ENCODE peak calls at places on chromosomes 13 and 19, in seven cellular contexts. H is fibroblast of lung; I is activated T-helper 1 cell treated with anti-CD3 and anti-CD28 coated beads, Interleukin-2, amount 50 U/mL, for 16 hours; V is GOT3; G is astrocyte of the spinal cord; Q is activated effector memory CD4-positive, alpha-beta T cell treated with Interleukin-2 at 50 U/mL for 16 hours; S is glomerular endothelial cell. N is an unnamed sample.

GRCh38 chr13:71278512-71278911 is 588.5 kb downstream of the DACH1 start:
- DNase-seq in H (no peak), I (no peak), V (no peak), G (no peak), Q (no peak), S (no peak), N (no peak)

GRCh38 chr13:81872581-81872980 is 1531.7 kb upstream of the SPRY2 start:
- DNase-seq in H (no peak), I (no peak), V (no peak), G (peak), Q (no peak), S (no peak), N (no peak)

GRCh38 chr13:90984737-90985136 is 362.8 kb upstream of the MIR17HG start:
- DNase-seq in H (no peak), I (no peak), V (no peak), G (no peak), Q (no peak), S (no peak), N (no peak)

GRCh38 chr13:36344886-36345437 is 1.2 kb downstream of the SPART start:
- DNase-seq in H (peak), I (no peak), V (no peak), G (no peak), Q (no peak), S (no peak), N (no peak)

GRCh38 chr19:23470873-23471555 is 75.7 kb upstream of the ZNF91 start:
- DNase-seq in H (no peak), I (no peak), V (no peak), G (no peak), Q (no peak), S (no peak), N (no peak)

GRCh38 chr13:44783987-44784734 is 205.1 kb downstream of the NUFIP1 start:
- DNase-seq in H (no peak), I (no peak), V (no peak), G (no peak), Q (no peak), S (no peak), N (no peak)

GRCh38 chr19:4638828-4639530 is at the start of gene TNFAIP8L1:
- DNase-seq in H (peak), I (peak), V (peak), G (peak), Q (peak), S (no peak), N (peak)

GRCh38 chr13:42170029-42170428 is 101.9 kb upstream of the AKAP11 start:
- DNase-seq in H (no peak), I (no peak), V (no peak), G (no peak), Q (no peak), S (no peak), N (no peak)

GRCh38 chr13:113305208-113305607 is 8.2 kb downstream of the LAMP1 start:
- DNase-seq in H (peak), I (no peak), V (no peak), G (peak), Q (no peak), S (no peak), N (no peak)

GRCh38 chr19:51144482-51145045 is 2.5 kb downstream of the SIGLEC7 start:
- DNase-seq in H (no peak), I (no peak), V (no peak), G (no peak), Q (no peak), S (no peak), N (no peak)

GRCh38 chr19:1825909-1826556 is 14.0 kb upstream of the ATP8B3 start:
- DNase-seq in H (peak), I (peak), V (no peak), G (peak), Q (peak), S (no peak), N (peak)

GRCh38 chr13:98014766-98015165 is 61.3 kb downstream of the IPO5 start:
- DNase-seq in H (peak), I (no peak), V (no peak), G (peak), Q (no peak), S (peak), N (no peak)

GRCh38 chr19:45569619-45570421 is 14.8 kb downstream of the OPA3 start:
- DNase-seq in H (peak), I (no peak), V (no peak), G (peak), Q (peak), S (no peak), N (no peak)

GRCh38 chr19:28409859-28410258 is 803.1 kb downstream of the UQCRFS1 start:
- DNase-seq in H (no peak), I (no peak), V (no peak), G (no peak), Q (no peak), S (no peak), N (no peak)

GRCh38 chr19:1261863-1262686 is 7.1 kb upstream of the CIRBP start:
- DNase-seq in H (peak), I (no peak), V (no peak), G (peak), Q (no peak), S (no peak), N (no peak)

GRCh38 chr19:49165111-49165750 is 7.6 kb downstream of the TRPM4 start:
- DNase-seq in H (peak), I (no peak), V (no peak), G (no peak), Q (no peak), S (peak), N (no peak)

GRCh38 chr13:39038569-39038898 is 278 bp downstream of the NHLRC3 start:
- DNase-seq in H (no peak), I (peak), V (no peak), G (no peak), Q (no peak), S (no peak), N (no peak)

GRCh38 chr13:110961959-110962358 is 47.1 kb upstream of the ANKRD10 start:
- DNase-seq in H (no peak), I (no peak), V (no peak), G (no peak), Q (no peak), S (no peak), N (no peak)

GRCh38 chr19:35545855-35546381 is 492 bp downstream of the TMEM147 start:
- DNase-seq in H (peak), I (no peak), V (no peak), G (no peak), Q (peak), S (no peak), N (no peak)